ENCODE peak calls at places on chromosomes 7 and 10, in nine cellular contexts. U, K, J, G, X, I, S, Y and N are unnamed samples.

GRCh38 chr7:131008840-131009651 is 275.0 kb upstream of the KLF14 start:
- DNase-seq in S (no peak), I (no peak), K (no peak), G (no peak), X (peak; percentile 75), J (no peak), Y (no peak), U (no peak), N (no peak)

GRCh38 chr7:102258073-102258748 is 28.5 kb upstream of the SH2B2 start:
- DNase-seq in S (no peak), J (no peak), I (no peak), U (no peak), K (no peak), X (no peak), G (no peak), Y (no peak), N (no peak)

GRCh38 chr10:22475857-22476600 is 130.7 kb downstream of the SPAG6 start:
- DNase-seq in S (no peak), U (no peak), Y (no peak), J (no peak), K (no peak), I (no peak), X (no peak), G (no peak), N (no peak)

GRCh38 chr10:113753020-113753692 is 1.7 kb downstream of the PLEKHS1 start:
- DNase-seq in S (no peak), U (no peak), K (no peak), X (no peak), J (no peak), G (peak; percentile 22), I (no peak), Y (no peak), N (no peak)

GRCh38 chr7:116138202-116138801 is 72.0 kb upstream of the TES start:
- DNase-seq in S (peak; percentile 88), X (peak; percentile 66), I (no peak), K (peak; percentile 21), Y (peak; percentile 48), U (peak; percentile 65), G (no peak), J (peak; percentile 69), N (peak; percentile 14)

GRCh38 chr10:69385454-69386350 is 31.0 kb downstream of the TACR2 start:
- DNase-seq in K (no peak), U (no peak), G (no peak), X (no peak), J (peak; percentile 76), I (no peak), S (no peak), Y (no peak), N (no peak)

GRCh38 chr7:80463272-80463920 is 48.5 kb downstream of the GNAT3 start:
- DNase-seq in G (no peak), X (peak; percentile 33), U (no peak), Y (no peak), I (no peak), S (no peak), K (no peak), J (no peak), N (no peak)

GRCh38 chr10:88260329-88261051 is 322.6 kb downstream of the RNLS start:
- DNase-seq in U (no peak), X (no peak), Y (no peak), I (no peak), J (no peak), G (no peak), K (no peak), S (no peak), N (no peak)

GRCh38 chr7:5396542-5396941 is 27.1 kb downstream of the TNRC18 start:
- DNase-seq in J (peak; percentile 59), G (no peak), U (no peak), X (no peak), K (no peak), Y (peak; percentile 54), S (peak; percentile 22), I (no peak), N (no peak)

GRCh38 chr7:149027560-149028345 is 552 bp downstream of the PDIA4 start:
- DNase-seq in Y (no peak), I (no peak), U (no peak), J (peak; percentile 12), X (peak; percentile 9), G (no peak), S (peak; percentile 29), K (no peak), N (no peak)

GRCh38 chr10:132994371-132994796 is 52.0 kb upstream of the CFAP46 start:
- DNase-seq in U (no peak), S (peak; percentile 39), I (no peak), K (no peak), J (no peak), Y (no peak), G (no peak), X (no peak), N (no peak)

GRCh38 chr10:1394155-1394912 is 338.1 kb downstream of the WDR37 start:
- DNase-seq in K (no peak), U (no peak), I (no peak), J (no peak), Y (no peak), G (no peak), S (no peak), X (no peak), N (no peak)

GRCh38 chr10:18666810-18667209 is 7.6 kb downstream of the ARL5B start:
- DNase-seq in S (peak; percentile 90), J (peak; percentile 74), G (no peak), U (no peak), Y (no peak), K (no peak), I (no peak), X (peak; percentile 46), N (no peak)

GRCh38 chr10:128417776-128418175 is 291.6 kb upstream of the MKI67 start:
- DNase-seq in Y (no peak), S (no peak), J (no peak), G (no peak), U (no peak), K (no peak), I (no peak), X (no peak), N (no peak)

GRCh38 chr7:135714534-135715009 is 13.4 kb downstream of the SLC13A4 start:
- DNase-seq in I (no peak), J (peak; percentile 45), G (no peak), U (peak; percentile 33), S (peak; percentile 81), X (peak; percentile 90), K (no peak), Y (peak; percentile 67), N (peak; percentile 39)

GRCh38 chr10:97686301-97686961 is 610 bp downstream of the AVPI1 start:
- DNase-seq in J (no peak), Y (no peak), S (no peak), X (no peak), U (no peak), G (no peak), K (no peak), I (no peak), N (no peak)

GRCh38 chr10:55989188-55989587 is 371.9 kb downstream of the ZWINT start:
- DNase-seq in Y (no peak), I (no peak), X (no peak), J (no peak), G (no peak), S (no peak), K (no peak), U (no peak), N (no peak)
- TF ChIP-seq CTCF in Y (no peak), I (no peak), X (peak; percentile 16), J (peak; percentile 7), G (no peak), S (no peak), K (peak; percentile 7), U (no peak), N (no peak)

GRCh38 chr7:141674702-141675101 is 27.3 kb downstream of the DENND11 start:
- DNase-seq in J (no peak), I (no peak), S (no peak), X (no peak), U (no peak), Y (no peak), G (no peak), K (no peak), N (no peak)
- TF ChIP-seq CTCF in J (peak; percentile 30), I (no peak), S (peak; percentile 66), X (peak; percentile 64), U (peak; percentile 46), Y (peak; percentile 51), G (no peak), K (peak; percentile 79), N (peak; percentile 24)

GRCh38 chr10:78190051-78190450 is 156.4 kb downstream of the RPS24 start:
- DNase-seq in G (no peak), S (no peak), Y (no peak), I (no peak), K (no peak), J (no peak), X (no peak), U (no peak), N (no peak)

GRCh38 chr10:78185693-78186055 is 152.0 kb downstream of the RPS24 start:
- DNase-seq in K (no peak), G (no peak), J (no peak), S (no peak), Y (no peak), I (no peak), X (no peak), U (no peak), N (no peak)

GRCh38 chr10:78184851-78185692 is 151.4 kb downstream of the RPS24 start:
- DNase-seq in J (peak; percentile 16), I (no peak), S (no peak), G (no peak), Y (no peak), U (no peak), X (no peak), K (no peak), N (no peak)

GRCh38 chr10:78187371-78187770 is 153.7 kb downstream of the RPS24 start:
- DNase-seq in I (no peak), K (no peak), S (no peak), X (no peak), J (no peak), G (no peak), Y (no peak), U (no peak), N (no peak)

GRCh38 chr10:78188459-78188858 is 154.8 kb downstream of the RPS24 start:
- DNase-seq in G (no peak), U (no peak), J (no peak), Y (no peak), I (no peak), X (no peak), S (no peak), K (no peak), N (no peak)
- TF ChIP-seq CTCF in G (no peak), U (no peak), J (no peak), Y (no peak), I (no peak), X (no peak), S (no peak), K (no peak), N (no peak)

DNA sequence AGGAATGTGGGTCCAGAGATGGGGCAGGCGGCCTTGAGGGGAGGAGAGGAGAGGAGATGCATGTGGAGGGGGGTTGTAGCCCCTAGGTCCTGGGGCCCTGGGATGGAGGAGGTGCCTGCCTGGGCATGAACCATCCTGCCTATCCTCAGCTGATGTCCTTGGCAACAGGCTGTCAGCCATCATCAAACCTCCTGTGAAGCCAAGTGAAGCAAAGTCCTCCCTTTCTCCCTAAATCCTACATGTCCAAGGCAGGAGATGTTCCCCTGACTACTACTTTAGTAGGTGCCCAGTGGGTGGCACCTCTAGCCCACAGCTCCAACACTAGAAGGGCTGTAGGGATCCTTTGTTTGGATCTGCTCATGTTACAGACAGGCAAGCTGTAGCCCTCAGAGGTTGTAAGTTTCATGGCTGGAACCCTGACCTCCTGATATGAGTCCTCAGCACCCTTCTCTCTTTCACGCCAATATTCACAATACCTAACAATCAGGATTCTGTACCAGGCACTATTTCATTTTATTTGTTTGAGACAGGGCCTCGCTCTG is 66.6 kb upstream of the SYPL1 start:
- DNase-seq in U (no peak), I (no peak), Y (peak; percentile 16), S (peak; percentile 81), G (peak; percentile 37), K (no peak), X (peak; percentile 48), J (peak; percentile 55), N (no peak)
- TF ChIP-seq CTCF in U (peak; percentile 73), I (no peak), Y (peak; percentile 22), S (peak; percentile 65), G (no peak), K (peak; percentile 23), X (peak; percentile 59), J (peak; percentile 37), N (peak; percentile 64)